ENCODE peak calls at places on chromosome 11, in ten cellular contexts. R is tibial nerve, T is suprapubic skin, F is left lung, G is uterus, U is right atrium auricular region, A is colonic mucosa, V is HCT116, P is SK-N-SH, M is cardiac muscle cell. S is an unnamed sample. For H3K4me1, the result is how much of the 10 kb centered on the place peaks cover.

GRCh38 chr11:32427935-32428664 is 7.2 kb downstream of the WT1 start:
- DNase-seq in F (peak), P (peak), R (no peak), A (no peak), V (no peak), M (no peak), G (no peak), U (no peak), T (no peak), S (no peak)

GRCh38 chr11:15059132-15059531 is 14.3 kb upstream of the CALCB start:
- DNase-seq in V (no peak), A (no peak), F (no peak), U (no peak), R (no peak), M (no peak), G (no peak), P (no peak), T (no peak), S (no peak)

GRCh38 chr11:127074151-127074761 is 73.7 kb upstream of the KIRREL3 start:
- DNase-seq in V (no peak), F (no peak), A (peak), U (no peak), T (no peak), R (no peak), M (peak), G (no peak), P (peak), S (no peak)

GRCh38 chr11:65448418-65449196 is 26.0 kb downstream of the NEAT1 start:
- DNase-seq in A (no peak), P (no peak), V (no peak), T (peak), F (no peak), G (peak), M (peak), R (no peak), U (peak), S (no peak)

GRCh38 chr11:70544774-70545625 is 146.7 kb downstream of the CTTN start:
- DNase-seq in U (no peak), V (no peak), F (peak), P (no peak), G (no peak), A (no peak), T (no peak), M (no peak), R (no peak), S (no peak)

GRCh38 chr11:93481696-93482095 is 61.5 kb downstream of the SMCO4 start:
- DNase-seq in V (no peak), T (no peak), A (no peak), M (no peak), U (no peak), F (no peak), G (no peak), R (no peak), P (no peak), S (no peak)

GRCh38 chr11:34988294-34989255 is 72.2 kb downstream of the PDHX start:
- DNase-seq in A (no peak), R (no peak), G (no peak), U (no peak), P (no peak), T (no peak), F (no peak), V (no peak), M (peak), S (no peak)

GRCh38 chr11:20089796-20090653 is 70.2 kb downstream of the DBX1 start:
- DNase-seq in R (no peak), A (no peak), G (no peak), P (no peak), F (no peak), T (no peak), M (peak), V (no peak), U (no peak), S (no peak)

GRCh38 chr11:78221396-78222315 is 32.9 kb downstream of the USP35 start:
- DNase-seq in M (peak), T (no peak), V (no peak), P (no peak), G (no peak), U (peak), F (no peak), R (no peak), A (peak), S (no peak)

GRCh38 chr11:2769779-2770555 is 70.2 kb upstream of the KCNQ1OT1 start:
- DNase-seq in G (no peak), V (no peak), P (no peak), F (peak), A (peak), U (peak), R (no peak), T (peak), M (no peak), S (peak)

GRCh38 chr11:9601041-9601875 is 27.8 kb downstream of the WEE1 start:
- DNase-seq in P (no peak), R (no peak), U (peak), V (no peak), A (peak), T (peak), G (no peak), F (no peak), M (peak), S (peak)

GRCh38 chr11:20443596-20443995 is 56.1 kb downstream of the PRMT3 start:
- DNase-seq in V (peak), R (no peak), U (no peak), T (no peak), G (no peak), F (no peak), A (no peak), P (peak), M (peak), S (no peak)

GRCh38 chr11:67050139-67050538 is 6.5 kb upstream of the RHOD start:
- DNase-seq in F (no peak), R (no peak), A (no peak), V (no peak), P (no peak), U (no peak), M (no peak), G (no peak), T (no peak), S (no peak)

GRCh38 chr11:27234043-27234668 is 128.9 kb downstream of the CCDC34 start:
- DNase-seq in P (no peak), T (no peak), A (peak), R (peak), G (peak), U (peak), M (peak), F (no peak), V (no peak), S (peak)

GRCh38 chr11:23124996-23125395 is 264.7 kb upstream of the CCDC179 start:
- DNase-seq in P (no peak), T (no peak), A (no peak), R (no peak), V (no peak), M (peak), G (no peak), U (no peak), F (no peak), S (no peak)

GRCh38 chr11:66420671-66421476 is at the start of gene NPAS4:
- DNase-seq in R (no peak), V (no peak), P (peak), A (no peak), M (no peak), F (no peak), U (no peak), T (no peak), G (peak), S (no peak)

GRCh38 chr11:75159081-75159953 is 8.4 kb downstream of the SLCO2B1 start:
- DNase-seq in P (no peak), G (no peak), M (no peak), U (no peak), T (no peak), A (peak), V (no peak), F (no peak), R (no peak), S (no peak)

GRCh38 chr11:68706237-68706636 is 21.9 kb downstream of the GAL start:
- DNase-seq in P (no peak), F (no peak), M (no peak), A (no peak), U (peak), V (no peak), G (no peak), T (no peak), R (no peak), S (no peak)

GRCh38 chr11:69745201-69745600 is 29.9 kb downstream of the FGF4 start:
- DNase-seq in R (no peak), U (no peak), G (no peak), T (no peak), V (no peak), F (no peak), A (no peak), M (no peak), P (no peak), S (no peak)

GRCh38 chr11:69234740-69235710 is 58.9 kb upstream of the MYEOV start:
- DNase-seq in V (no peak), T (peak), U (peak), F (no peak), R (no peak), G (no peak), A (peak), P (no peak), M (no peak), S (peak)

GRCh38 chr11:27290261-27290660 is 72.8 kb downstream of the CCDC34 start:
- DNase-seq in V (no peak), U (no peak), G (no peak), P (no peak), A (no peak), T (no peak), R (no peak), F (no peak), M (no peak), S (no peak)

GRCh38 chr11:783581-784015 is 6.3 kb downstream of the CEND1 start:
- DNase-seq in G (peak), F (peak), R (peak), A (peak), P (peak), V (peak), U (peak), M (peak), T (peak), S (peak)

GRCh38 chr11:59138643-59139042 is 4.0 kb upstream of the FAM111A start:
- DNase-seq in R (no peak), U (no peak), V (no peak), T (no peak), P (no peak), F (no peak), G (no peak), M (no peak), A (no peak), S (no peak)

GRCh38 chr11:7448126-7448525 is 37.2 kb upstream of the OLFML1 start:
- DNase-seq in F (no peak), M (no peak), A (no peak), G (no peak), P (no peak), T (no peak), V (no peak), U (no peak), R (no peak), S (no peak)

GRCh38 chr11:76661306-76661751 is 9.2 kb downstream of the LRRC32 start:
- DNase-seq in A (no peak), U (no peak), T (peak), M (no peak), P (no peak), R (no peak), F (no peak), G (no peak), V (no peak), S (peak)

GRCh38 chr11:20616908-20617307 is 17.5 kb downstream of the SLC6A5 start:
- DNase-seq in M (peak), U (no peak), A (no peak), F (no peak), V (no peak), R (no peak), G (no peak), P (no peak), T (no peak), S (no peak)

GRCh38 chr11:15849265-15849664 is 507.1 kb downstream of the SOX6 start:
- DNase-seq in F (no peak), T (no peak), A (peak), R (no peak), V (no peak), M (no peak), P (no peak), U (no peak), G (no peak), S (no peak)

GRCh38 chr11:8841899-8842298 is 69.1 kb upstream of the AKIP1 start:
- DNase-seq in P (no peak), V (no peak), M (peak), F (no peak), U (no peak), G (no peak), T (no peak), A (no peak), R (no peak), S (no peak)

GRCh38 chr11:94539420-94539819 is 4.3 kb upstream of the FUT4 start:
- DNase-seq in T (no peak), P (no peak), G (no peak), M (no peak), A (peak), V (no peak), U (no peak), R (no peak), F (no peak), S (no peak)

GRCh38 chr11:72599325-72600117 is 74.7 kb downstream of the PDE2A start:
- DNase-seq in V (no peak), P (no peak), R (no peak), F (no peak), G (no peak), M (no peak), U (no peak), A (no peak), T (no peak), S (no peak)

GRCh38 chr11:36509265-36509664 is 807 bp downstream of the TRAF6 start:
- DNase-seq in P (peak), M (peak), U (no peak), T (no peak), R (no peak), G (no peak), F (no peak), A (peak), V (no peak), S (no peak)

GRCh38 chr11:82675838-82676237 is 57.8 kb downstream of the FAM181B start:
- DNase-seq in T (no peak), P (no peak), R (no peak), F (no peak), G (no peak), M (no peak), V (no peak), A (no peak), U (no peak), S (no peak)

GRCh38 chr11:2699185-2699530 is 636 bp downstream of the KCNQ1OT1 start:
- DNase-seq in T (peak), U (no peak), A (peak), V (no peak), R (no peak), M (no peak), G (peak), P (peak), F (peak), S (peak)

GRCh38 chr11:61919113-61919840 is 1.9 kb upstream of the RAB3IL1 start:
- DNase-seq in G (no peak), R (no peak), P (no peak), V (no peak), A (peak), F (no peak), U (peak), M (no peak), T (peak), S (no peak)
- H3K4me1 ChIP-seq in G (under half), R (under half), P (under half), V (under half), A (under half), F (under half), U (under half), M (under half), T (half or more), S (under half)

GRCh38 chr11:73980001-73980960 is 2.4 kb downstream of the UCP2 start:
- DNase-seq in T (no peak), P (no peak), V (no peak), U (peak), R (no peak), M (no peak), F (peak), G (no peak), A (peak), S (peak)
- H3K27ac ChIP-seq in T (no peak), P (no peak), V (no peak), U (peak), R (peak), M (no peak), F (peak), G (no peak), A (peak), S (no peak)

DNA sequence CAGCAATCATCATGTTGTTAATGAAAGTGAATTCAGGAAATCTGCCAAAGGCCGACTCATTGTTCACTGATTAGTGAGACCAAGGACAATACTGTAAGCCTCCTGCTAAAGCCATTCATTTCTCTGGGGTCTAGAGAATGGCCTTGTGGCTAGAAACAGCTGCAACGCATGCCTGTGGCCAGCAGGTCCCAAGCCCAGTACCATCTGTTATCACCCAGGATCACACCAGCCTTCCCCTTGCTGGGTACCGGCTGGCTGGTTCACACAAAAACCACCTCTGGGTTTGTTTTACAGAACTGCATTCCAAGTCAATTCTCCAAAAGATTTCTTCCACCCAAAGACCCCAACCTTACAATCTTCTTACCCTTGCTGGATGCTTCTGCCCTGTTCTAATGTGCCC is 1.1 kb downstream of the PLAAT5 start:
- DNase-seq in A (no peak), T (no peak), F (no peak), U (no peak), P (no peak), R (no peak), M (peak), V (no peak), G (no peak), S (no peak)
- TF ChIP-seq CTCF in A (no peak), T (no peak), F (no peak), U (no peak), P (no peak), R (no peak), M (peak), V (no peak), G (no peak), S (no peak)

DNA sequence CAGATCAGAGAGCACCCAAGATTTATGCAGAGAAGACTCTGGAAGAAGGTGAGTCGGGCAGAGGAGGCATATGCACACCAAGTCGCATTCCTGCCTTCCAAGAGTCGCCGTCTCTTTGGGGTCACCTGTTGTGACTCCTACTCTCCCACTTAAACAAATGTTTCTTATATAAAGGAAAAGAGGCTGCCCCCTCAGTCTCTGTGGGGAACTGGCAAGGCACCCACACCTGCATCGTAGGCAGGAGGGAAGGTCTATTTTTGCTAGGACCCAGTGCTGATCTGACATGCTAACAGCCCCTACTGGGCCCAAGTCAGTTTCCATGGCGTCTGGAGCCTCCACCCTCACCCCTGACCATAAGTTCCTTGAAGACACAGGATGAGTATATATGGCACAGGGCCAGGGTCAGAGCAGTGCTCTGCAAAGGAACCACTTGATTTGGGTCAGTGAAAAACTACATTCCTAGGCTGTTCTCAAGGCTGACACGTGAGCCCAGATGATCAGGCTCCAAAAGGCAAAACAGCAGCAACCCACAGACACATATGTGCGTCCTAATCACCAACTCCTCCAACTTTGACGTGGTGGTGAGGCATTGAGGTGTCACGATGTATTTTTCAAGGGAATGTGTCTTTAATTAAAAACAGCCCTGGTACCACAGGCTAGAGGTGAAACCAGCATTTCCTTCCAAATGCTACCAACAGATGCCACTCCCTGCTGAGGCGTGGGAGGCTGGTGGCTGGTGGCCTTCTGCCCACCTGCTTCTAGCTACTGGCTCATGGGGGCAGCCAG is 55.6 kb upstream of the CSNK2A3 start:
- DNase-seq in G (no peak), U (no peak), R (no peak), F (no peak), M (no peak), P (no peak), T (no peak), V (no peak), A (no peak), S (no peak)
- H3K4me1 ChIP-seq in G (under half), U (under half), R (under half), F (under half), M (under half), P (under half), T (half or more), V (under half), A (under half), S (half or more)

S was measured in tibial artery.